ENCODE peak calls at places on chromosomes 6 and 20, in four cellular contexts. R is nephron progenitor cell, D is lower lobe of right lung, V is lower leg skin. K is an unnamed sample.

GRCh38 chr6:131597448-131597847 is 24.4 kb downstream of the ARG1 start:
- DNase-seq in R (no peak), D (no peak), V (no peak), K (no peak)

GRCh38 chr6:134351615-134352474 is 33.9 kb upstream of the SGK1 start:
- DNase-seq in R (peak), D (no peak), V (no peak), K (no peak)

GRCh38 chr6:160424256-160424655 is 76.1 kb downstream of the SLC22A3 start:
- DNase-seq in R (no peak), D (no peak), V (no peak), K (peak)

GRCh38 chr20:48181536-48181935 is 396.3 kb upstream of the SULF2 start:
- DNase-seq in R (no peak), D (no peak), V (no peak), K (no peak)

GRCh38 chr6:92779758-92780157 is 639.6 kb downstream of the EPHA7 start:
- DNase-seq in R (no peak), D (peak), V (no peak), K (peak)

GRCh38 chr20:62326559-62326958 is 23.8 kb downstream of the ADRM1 start:
- DNase-seq in R (no peak), D (no peak), V (no peak), K (no peak)

GRCh38 chr20:35643045-35643444 is 21.7 kb downstream of the CPNE1 start:
- DNase-seq in R (no peak), D (no peak), V (no peak), K (no peak)

GRCh38 chr20:53265304-53265875 is 293.2 kb downstream of the TSHZ2 start:
- DNase-seq in R (no peak), D (no peak), V (no peak), K (no peak)

GRCh38 chr20:54573838-54574237 is 98.4 kb downstream of the DOK5 start:
- DNase-seq in R (no peak), D (no peak), V (no peak), K (no peak)

GRCh38 chr6:89433637-89434499 is 916 bp downstream of the ANKRD6 start:
- DNase-seq in R (peak), D (peak), V (no peak), K (peak)

GRCh38 chr6:150395388-150396009 is 26.7 kb downstream of the IYD start:
- DNase-seq in R (peak), D (peak), V (no peak), K (peak)

GRCh38 chr20:50286609-50287008 is 96.0 kb downstream of the CEBPB start:
- DNase-seq in R (peak), D (no peak), V (peak), K (peak)

GRCh38 chr6:90631046-90631445 is 44.2 kb upstream of the MAP3K7 start:
- DNase-seq in R (no peak), D (no peak), V (no peak), K (no peak)

GRCh38 chr6:36227379-36228344 is 31.1 kb downstream of the BRPF3 start:
- DNase-seq in R (no peak), D (no peak), V (no peak), K (peak)

GRCh38 chr6:130324657-130325056 is 41.2 kb upstream of the TMEM200A start:
- DNase-seq in R (no peak), D (no peak), V (no peak), K (peak)

GRCh38 chr20:11473971-11474370 is 443.7 kb upstream of the BTBD3 start:
- DNase-seq in R (no peak), D (no peak), V (no peak), K (peak)

GRCh38 chr6:17289491-17290106 is 8.4 kb downstream of the RBM24 start:
- DNase-seq in R (no peak), D (peak), V (peak), K (no peak)

GRCh38 chr6:39439342-39440038 is 117.0 kb upstream of the KCNK16 start:
- DNase-seq in R (no peak), D (no peak), V (no peak), K (no peak)

GRCh38 chr6:157906537-157907061 is 75.1 kb upstream of the SYNJ2 start:
- DNase-seq in R (no peak), D (no peak), V (no peak), K (no peak)

GRCh38 chr20:54276577-54277169 is 68.8 kb downstream of the PFDN4 start:
- DNase-seq in R (no peak), D (no peak), V (no peak), K (peak)

GRCh38 chr6:146388736-146389364 is 154.8 kb upstream of the RAB32 start:
- DNase-seq in R (no peak), D (no peak), V (no peak), K (no peak)

GRCh38 chr20:2807019-2807418 is 6.6 kb upstream of the CPXM1 start:
- DNase-seq in R (no peak), D (no peak), V (no peak), K (no peak)

GRCh38 chr20:41169791-41170351 is 32.5 kb downstream of the PLCG1 start:
- DNase-seq in R (no peak), D (no peak), V (no peak), K (peak)

GRCh38 chr20:20786428-20786827 is 74.0 kb upstream of the RALGAPA2 start:
- DNase-seq in R (no peak), D (peak), V (no peak), K (no peak)

DNA sequence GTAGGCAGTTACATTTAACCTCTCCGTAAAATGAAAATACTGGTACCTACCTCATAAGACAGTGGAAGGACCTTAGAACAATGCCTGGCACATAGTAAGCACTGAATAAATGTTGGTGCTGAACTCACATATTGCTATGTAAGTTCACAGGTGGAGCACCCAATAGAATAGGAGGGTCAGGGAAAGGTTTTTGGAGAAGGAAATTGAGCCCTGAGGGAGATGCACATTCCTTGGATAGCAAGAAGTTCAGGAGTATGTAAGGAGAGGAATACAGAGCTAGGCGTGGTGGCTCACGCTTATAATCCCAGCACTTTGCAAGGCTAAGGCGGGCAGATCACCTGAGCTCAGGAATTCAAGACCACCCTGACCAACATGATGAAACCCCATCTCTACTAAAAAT is 7.0 kb downstream of the UBE2C start:
- DNase-seq in R (no peak), D (no peak), V (no peak), K (no peak)
- TF ChIP-seq CTCF in R (no peak), D (no peak), V (no peak), K (no peak)

GRCh38 chr6:5446362-5447075 is 185.2 kb downstream of the FARS2 start:
- DNase-seq in R (no peak), D (no peak), V (no peak), K (peak)
- TF ChIP-seq CTCF in R (no peak), D (no peak), V (no peak), K (no peak)

DNA sequence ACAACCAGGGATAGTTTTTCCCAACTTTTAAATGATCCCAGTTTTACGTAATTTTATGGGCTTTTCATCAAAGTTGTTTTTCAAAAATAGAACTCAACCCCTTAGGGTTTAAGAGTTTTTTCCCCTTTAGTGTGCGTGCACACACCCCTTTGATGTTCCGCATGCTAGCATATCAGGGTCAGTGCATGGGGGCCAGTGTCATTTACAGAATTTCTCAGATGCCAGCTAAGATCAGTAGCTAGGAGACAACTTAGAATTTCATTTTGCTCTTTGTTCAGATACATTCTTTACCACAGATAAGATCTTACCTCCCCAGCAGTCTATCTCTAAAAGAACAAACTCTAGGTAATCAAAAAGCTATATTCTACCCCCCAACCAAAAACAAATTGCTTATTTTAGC is 238.5 kb upstream of the SASH1 start:
- DNase-seq in R (no peak), D (no peak), V (no peak), K (no peak)
- TF ChIP-seq CTCF in R (no peak), D (no peak), V (no peak), K (no peak)

DNA sequence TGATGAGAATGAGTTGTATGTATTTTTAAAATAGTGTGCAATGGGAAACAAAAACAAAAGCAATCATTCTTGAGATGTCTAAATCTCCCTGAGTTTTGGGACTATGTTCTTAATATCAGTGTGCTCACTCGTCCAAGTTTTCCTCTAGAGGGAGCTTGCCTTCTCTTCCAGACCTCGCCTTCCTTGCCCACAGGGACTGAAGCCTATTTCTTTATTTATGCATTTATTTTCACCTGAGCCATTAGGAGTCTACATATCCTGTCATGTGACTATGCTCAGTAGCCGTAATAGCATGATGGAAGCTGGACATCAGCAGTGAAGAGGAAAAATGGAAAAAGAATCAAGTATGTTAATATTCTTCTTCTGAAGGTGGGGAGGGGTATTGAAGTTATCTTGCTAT is 131.2 kb downstream of the SH3BGRL2 start:
- DNase-seq in R (no peak), D (no peak), V (no peak), K (no peak)
- TF ChIP-seq CTCF in R (peak), D (no peak), V (no peak), K (peak)

GRCh38 chr20:32472581-32473207 is 112.4 kb downstream of the NOL4L start:
- DNase-seq in R (no peak), D (no peak), V (no peak), K (no peak)

GRCh38 chr20:32474717-32474966 is 110.5 kb downstream of the NOL4L start:
- DNase-seq in R (no peak), D (no peak), V (no peak), K (no peak)

GRCh38 chr20:32474967-32475819 is 109.9 kb downstream of the NOL4L start:
- DNase-seq in R (peak), D (peak), V (peak), K (peak)

GRCh38 chr20:32473231-32474008 is 111.7 kb downstream of the NOL4L start:
- DNase-seq in R (no peak), D (no peak), V (no peak), K (no peak)

DNA sequence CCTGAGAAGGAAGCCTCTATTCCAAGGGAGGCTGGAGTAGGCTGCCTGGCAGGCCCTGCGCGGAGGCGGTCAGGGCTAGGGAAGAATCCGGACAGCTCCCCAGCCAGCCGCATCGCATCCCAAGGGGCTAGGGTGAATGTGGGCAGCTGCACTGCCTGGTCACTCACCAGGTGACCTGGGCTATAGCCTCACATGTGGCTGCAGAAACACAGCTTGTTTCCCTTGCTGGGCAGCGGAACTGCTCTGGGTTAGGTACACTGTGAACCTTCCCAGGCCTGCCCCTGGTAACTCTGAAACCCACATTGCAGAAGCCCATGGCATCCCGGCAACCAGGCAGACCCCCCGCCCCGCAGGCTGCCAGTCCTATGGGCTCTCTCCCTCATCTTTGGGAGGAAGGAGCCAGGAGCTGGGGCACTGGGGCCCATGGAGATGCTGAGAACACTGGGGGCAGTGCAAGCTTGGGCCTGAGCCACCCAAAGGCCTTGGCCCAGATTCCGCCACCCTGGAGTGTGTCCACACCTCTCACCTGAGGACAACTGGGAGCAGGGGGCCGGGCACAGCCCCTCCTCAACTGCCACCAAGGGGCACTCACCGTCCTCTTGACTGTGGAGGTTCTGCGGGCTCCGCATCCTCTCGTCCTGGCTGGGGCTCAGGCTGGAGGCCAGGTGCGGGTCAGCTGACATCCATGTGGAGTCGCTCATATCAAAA is 111.0 kb downstream of the NOL4L start:
- DNase-seq in R (no peak), D (no peak), V (no peak), K (no peak)
- TF ChIP-seq CTCF in R (no peak), D (no peak), V (no peak), K (no peak)

GRCh38 chr20:5621305-5621704 is 128.9 kb upstream of the SHLD1 start:
- DNase-seq in R (no peak), D (no peak), V (peak), K (peak)
- TF ChIP-seq CTCF in R (no peak), D (no peak), V (no peak), K (no peak)

K was measured in mammary epithelial cell.